ENCODE peak calls at places on chromosomes 6 and 20, in nine cellular contexts. A is brain microvascular endothelial cell, W is AG09319, Q is retinal pigment epithelial cell, G is body of pancreas, R is WERI-Rb-1, M is pancreas, P is dorsolateral prefrontal cortex, X is astrocyte of the spinal cord. J is an unnamed sample.

GRCh38 chr6:85865665-85866372 is 223.1 kb upstream of the SYNCRIP start:
- DNase-seq in A (peak), W (peak), Q (peak), G (peak), R (no peak), M (no peak), P (no peak), X (peak), J (peak)

GRCh38 chr6:75130784-75131183 is 75.1 kb downstream of the COL12A1 start:
- DNase-seq in A (no peak), W (peak), Q (no peak), G (no peak), R (no peak), M (no peak), P (no peak), X (no peak), J (peak)

GRCh38 chr20:51037499-51038110 is 14.7 kb upstream of the KCNG1 start:
- DNase-seq in A (no peak), W (no peak), Q (no peak), G (no peak), R (no peak), M (no peak), P (peak), X (no peak), J (no peak)

GRCh38 chr6:134117409-134117808 is 65.0 kb upstream of the SLC2A12 start:
- DNase-seq in A (peak), W (no peak), Q (no peak), G (no peak), R (no peak), M (no peak), P (peak), X (peak), J (peak)

GRCh38 chr6:97462944-97463343 is 179.9 kb upstream of the MMS22L start:
- DNase-seq in A (no peak), W (no peak), Q (no peak), G (no peak), R (no peak), M (no peak), P (no peak), X (no peak), J (no peak)

GRCh38 chr20:58446264-58446937 is 57.4 kb downstream of the VAPB start:
- DNase-seq in A (no peak), W (no peak), Q (no peak), G (no peak), R (no peak), M (no peak), P (no peak), X (no peak), J (no peak)

GRCh38 chr20:43752561-43753301 is 25.9 kb upstream of the GTSF1L start:
- DNase-seq in A (peak), W (peak), Q (no peak), G (no peak), R (no peak), M (no peak), P (no peak), X (peak), J (peak)

GRCh38 chr6:130964289-130964688 is 98.8 kb downstream of the EPB41L2 start:
- DNase-seq in A (no peak), W (no peak), Q (no peak), G (no peak), R (no peak), M (no peak), P (no peak), X (no peak), J (no peak)

GRCh38 chr6:32108094-32108627 is 977 bp downstream of the TNXB start:
- DNase-seq in A (no peak), W (no peak), Q (no peak), G (peak), R (no peak), M (peak), P (no peak), X (no peak), J (peak)

GRCh38 chr6:125748534-125749111 is 809 bp upstream of the HEY2 start:
- DNase-seq in A (peak), W (no peak), Q (no peak), G (no peak), R (no peak), M (no peak), P (no peak), X (peak), J (peak)

GRCh38 chr6:13445005-13445743 is 42.2 kb downstream of the GFOD1 start:
- DNase-seq in A (peak), W (no peak), Q (no peak), G (peak), R (no peak), M (peak), P (peak), X (no peak), J (peak)

GRCh38 chr6:113317870-113318269 is 539.3 kb upstream of the MARCKS start:
- DNase-seq in A (no peak), W (no peak), Q (no peak), G (no peak), R (no peak), M (no peak), P (no peak), X (no peak), J (no peak)

GRCh38 chr20:48750941-48751620 is 76.7 kb downstream of the PREX1 start:
- DNase-seq in A (no peak), W (no peak), Q (no peak), G (no peak), R (no peak), M (no peak), P (peak), X (peak), J (no peak)

GRCh38 chr6:155084431-155085123 is 89.5 kb downstream of the TIAM2 start:
- DNase-seq in A (peak), W (no peak), Q (no peak), G (no peak), R (no peak), M (no peak), P (no peak), X (peak), J (peak)

GRCh38 chr6:106547961-106548453 is 81.3 kb downstream of the RTN4IP1 start:
- DNase-seq in A (peak), W (no peak), Q (peak), G (no peak), R (peak), M (no peak), P (no peak), X (peak), J (peak)

GRCh38 chr6:161189891-161190290 is 84.0 kb downstream of the AGPAT4 start:
- DNase-seq in A (no peak), W (no peak), Q (no peak), G (no peak), R (no peak), M (no peak), P (no peak), X (no peak), J (no peak)

GRCh38 chr20:11098888-11099287 is 425.1 kb upstream of the JAG1 start:
- DNase-seq in A (no peak), W (no peak), Q (no peak), G (no peak), R (peak), M (no peak), P (no peak), X (peak), J (no peak)

GRCh38 chr20:4730782-4731181 is 9.1 kb downstream of the PRND start:
- DNase-seq in A (no peak), W (no peak), Q (no peak), G (no peak), R (no peak), M (no peak), P (no peak), X (no peak), J (peak)

GRCh38 chr6:24907959-24908358 is 27.8 kb downstream of the RIPOR2 start:
- DNase-seq in A (no peak), W (no peak), Q (no peak), G (no peak), R (no peak), M (no peak), P (no peak), X (no peak), J (no peak)

GRCh38 chr6:110859335-110859792 is 15.2 kb upstream of the AMD1 start:
- DNase-seq in A (no peak), W (no peak), Q (no peak), G (no peak), R (no peak), M (no peak), P (no peak), X (no peak), J (no peak)

GRCh38 chr20:1664911-1665310 is 7.3 kb upstream of the SIRPG start:
- DNase-seq in A (no peak), W (no peak), Q (no peak), G (no peak), R (no peak), M (no peak), P (no peak), X (no peak), J (no peak)

GRCh38 chr20:35539756-35540212 is 2.1 kb upstream of the ERGIC3 start:
- DNase-seq in A (no peak), W (no peak), Q (no peak), G (peak), R (peak), M (no peak), P (no peak), X (no peak), J (peak)

GRCh38 chr20:25452333-25452732 is 44.9 kb downstream of the GINS1 start:
- DNase-seq in A (no peak), W (no peak), Q (no peak), G (no peak), R (no peak), M (no peak), P (no peak), X (no peak), J (no peak)

DNA sequence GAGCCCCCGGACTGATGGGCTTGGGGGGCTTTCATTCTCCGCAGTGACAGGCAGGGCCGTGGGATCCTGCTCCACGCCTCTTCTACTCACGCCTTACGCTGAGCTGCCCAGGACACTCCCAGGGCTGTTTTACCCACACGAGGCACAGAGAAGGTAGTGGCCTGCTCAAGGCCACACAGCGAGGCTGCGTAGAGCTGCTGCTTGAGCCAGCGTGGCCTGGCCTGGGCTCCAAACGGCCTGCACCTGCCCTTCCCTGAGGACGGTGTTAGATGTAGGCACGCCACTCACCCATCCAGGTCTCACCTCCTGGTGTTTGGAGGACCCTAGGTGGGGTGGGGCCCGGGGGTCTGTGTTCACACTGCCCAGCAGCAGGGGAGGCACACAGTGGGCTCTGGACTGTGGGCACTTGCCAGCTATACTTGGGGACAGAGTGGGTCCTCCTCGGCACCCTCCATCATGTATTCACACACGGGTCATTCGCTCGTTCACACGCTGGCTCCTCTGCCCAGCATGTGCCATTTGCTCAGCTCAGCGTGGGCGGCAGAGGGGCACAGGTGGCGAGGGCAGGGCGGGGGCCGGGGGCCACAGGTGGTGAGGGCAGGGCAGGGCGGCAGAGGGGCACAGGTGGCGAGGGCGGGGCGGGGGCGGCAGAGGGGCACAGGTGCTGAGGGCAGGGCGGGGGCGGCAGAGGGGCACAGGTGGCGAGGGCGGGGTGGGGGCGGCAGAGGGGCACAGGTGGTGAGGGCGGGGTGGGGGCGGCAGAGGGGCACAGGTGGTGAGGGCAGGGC is 18.4 kb upstream of the RBBP8NL start:
- DNase-seq in A (no peak), W (no peak), Q (no peak), G (no peak), R (no peak), M (no peak), P (no peak), X (no peak), J (no peak)
- TF ChIP-seq CTCF in A (no peak), W (no peak), Q (no peak), G (no peak), R (no peak), M (no peak), P (no peak), X (no peak), J (no peak)

GRCh38 chr6:11700118-11700718 is 78.4 kb downstream of the ADTRP start:
- DNase-seq in A (no peak), W (peak), Q (no peak), G (no peak), R (no peak), M (no peak), P (no peak), X (peak), J (peak)
- TF ChIP-seq CTCF in A (peak), W (peak), Q (peak), G (peak), R (peak), M (no peak), P (peak), X (peak), J (peak)

GRCh38 chr6:159608961-159609673 is 83.9 kb downstream of the SOD2 start:
- DNase-seq in A (peak), W (no peak), Q (no peak), G (no peak), R (peak), M (no peak), P (no peak), X (peak), J (peak)
- TF ChIP-seq CTCF in A (peak), W (peak), Q (peak), G (no peak), R (peak), M (no peak), P (no peak), X (peak), J (peak)

GRCh38 chr6:62283828-62284411 is 2.1 kb downstream of the KHDRBS2 start:
- DNase-seq in A (peak), W (no peak), Q (no peak), G (no peak), R (no peak), M (no peak), P (no peak), X (peak), J (peak)
- TF ChIP-seq CTCF in A (no peak), W (peak), Q (peak), G (peak), R (peak), M (no peak), P (peak), X (peak), J (peak)

GRCh38 chr6:61886608-61887259 is 399.3 kb downstream of the KHDRBS2 start:
- DNase-seq in A (no peak), W (no peak), Q (no peak), G (no peak), R (no peak), M (no peak), P (no peak), X (no peak), J (no peak)
- TF ChIP-seq CTCF in A (no peak), W (no peak), Q (peak), G (no peak), R (no peak), M (no peak), P (peak), X (no peak), J (no peak)

GRCh38 chr20:19045366-19045765 is 167.1 kb upstream of the SLC24A3 start:
- DNase-seq in A (no peak), W (no peak), Q (no peak), G (no peak), R (no peak), M (no peak), P (no peak), X (no peak), J (no peak)
- TF ChIP-seq CTCF in A (no peak), W (no peak), Q (no peak), G (no peak), R (no peak), M (no peak), P (no peak), X (no peak), J (no peak)

GRCh38 chr20:45300961-45301360 is 5.7 kb upstream of the RBPJL start:
- DNase-seq in A (peak), W (no peak), Q (no peak), G (no peak), R (peak), M (no peak), P (no peak), X (no peak), J (peak)
- TF ChIP-seq CTCF in A (peak), W (peak), Q (peak), G (no peak), R (peak), M (no peak), P (no peak), X (peak), J (peak)

DNA sequence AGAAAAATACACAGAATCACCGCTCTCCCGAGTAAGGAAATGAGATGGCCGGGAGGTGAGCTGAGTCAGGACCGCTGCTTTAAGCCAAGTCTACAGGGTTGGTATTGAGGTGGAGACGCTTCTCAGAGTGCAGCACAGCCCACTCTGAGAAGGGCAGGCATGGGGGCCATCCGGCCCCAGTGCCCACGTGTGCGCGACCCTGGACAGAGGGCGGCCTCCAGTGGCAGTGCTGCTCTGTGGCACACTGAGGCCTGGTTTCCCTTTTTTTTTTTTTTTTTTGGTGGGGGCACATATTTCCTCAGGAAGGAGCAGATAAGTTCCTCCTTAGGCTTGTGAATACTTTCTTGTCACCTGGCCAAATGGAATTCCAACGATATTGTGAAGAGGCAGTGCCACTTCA is 88.8 kb downstream of the FOXC1 start:
- DNase-seq in A (no peak), W (no peak), Q (no peak), G (no peak), R (no peak), M (no peak), P (no peak), X (no peak), J (no peak)
- TF ChIP-seq CTCF in A (no peak), W (no peak), Q (no peak), G (no peak), R (no peak), M (no peak), P (no peak), X (no peak), J (no peak)

GRCh38 chr6:2938632-2939083 is 32.7 kb downstream of the SERPINB6 start:
- DNase-seq in A (no peak), W (no peak), Q (no peak), G (peak), R (no peak), M (no peak), P (no peak), X (no peak), J (no peak)
- TF ChIP-seq CTCF in A (peak), W (no peak), Q (peak), G (peak), R (no peak), M (no peak), P (no peak), X (no peak), J (no peak)

J was measured in choroid plexus epithelial cell.